ENCODE peak calls at places on chromosomes 1 and 21, in nine cellular contexts. H is stomach, K is suprapubic skin, F is breast epithelium, Q is body of pancreas, L is A549, O is transverse colon, R is ovary, B is sigmoid colon. E is an unnamed sample.

GRCh38 chr1:152517237-152517811 is 3.0 kb downstream of the CRCT1 start:
- DNase-seq in H (no peak), K (no peak), F (no peak), Q (no peak), L (peak; percentile 64), O (no peak), R (no peak), B (no peak), E (no peak)

GRCh38 chr1:153220606-153221303 is 3.4 kb downstream of the PRR9 start:
- DNase-seq in H (no peak), K (no peak), F (no peak), Q (no peak), L (no peak), O (no peak), R (peak; percentile 63), B (no peak), E (no peak)

GRCh38 chr1:150820710-150821521 is 12.9 kb upstream of the CTSK start:
- DNase-seq in H (no peak), K (no peak), F (no peak), Q (no peak), L (no peak), O (no peak), R (no peak), B (no peak), E (no peak)

GRCh38 chr1:155062151-155062686 is 1.3 kb upstream of the EFNA4 start:
- DNase-seq in H (no peak), K (peak; percentile 73), F (no peak), Q (no peak), L (no peak), O (peak; percentile 41), R (peak; percentile 59), B (no peak), E (no peak)

GRCh38 chr1:55893155-55893554 is 678.0 kb upstream of the USP24 start:
- DNase-seq in H (no peak), K (no peak), F (no peak), Q (no peak), L (peak; percentile 8), O (no peak), R (no peak), B (no peak), E (no peak)

GRCh38 chr1:31335007-31335406 is 37.9 kb downstream of the FABP3 start:
- DNase-seq in H (no peak), K (no peak), F (no peak), Q (no peak), L (peak; percentile 7), O (no peak), R (no peak), B (no peak), E (no peak)

GRCh38 chr1:8063298-8064068 is 37.4 kb upstream of the ERRFI1 start:
- DNase-seq in H (no peak), K (no peak), F (no peak), Q (no peak), L (no peak), O (no peak), R (no peak), B (no peak), E (peak; percentile 22)

GRCh38 chr1:222090103-222090502 is 348.2 kb upstream of the DUSP10 start:
- DNase-seq in H (no peak), K (no peak), F (no peak), Q (no peak), L (no peak), O (no peak), R (no peak), B (no peak), E (no peak)

GRCh38 chr1:218336353-218336752 is 8.8 kb upstream of the TGFB2 start:
- DNase-seq in H (no peak), K (no peak), F (no peak), Q (no peak), L (no peak), O (no peak), R (no peak), B (no peak), E (no peak)

GRCh38 chr1:63877021-63877767 is 103.4 kb downstream of the ROR1 start:
- DNase-seq in H (no peak), K (no peak), F (no peak), Q (no peak), L (no peak), O (no peak), R (no peak), B (no peak), E (no peak)

GRCh38 chr1:115976062-115976899 is at the start of gene SLC22A15:
- DNase-seq in H (peak; percentile 69), K (peak; percentile 78), F (peak; percentile 18), Q (peak; percentile 77), L (peak; percentile 15), O (peak; percentile 70), R (peak; percentile 55), B (peak; percentile 74), E (peak; percentile 70)

GRCh38 chr1:153849487-153850185 is 73.1 kb downstream of the GATAD2B start:
- DNase-seq in H (no peak), K (no peak), F (no peak), Q (no peak), L (no peak), O (no peak), R (no peak), B (no peak), E (no peak)

GRCh38 chr1:229087339-229087738 is 183.6 kb upstream of the RAB4A start:
- DNase-seq in H (no peak), K (no peak), F (no peak), Q (no peak), L (no peak), O (no peak), R (no peak), B (no peak), E (no peak)

GRCh38 chr1:148160421-148161251 is 8.6 kb upstream of the NBPF11 start:
- DNase-seq in H (no peak), K (no peak), F (no peak), Q (no peak), L (no peak), O (no peak), R (no peak), B (no peak), E (peak; percentile 29)

GRCh38 chr1:241519308-241520079 is at the start of gene FH:
- DNase-seq in H (peak; percentile 96), K (peak; percentile 97), F (peak; percentile 96), Q (peak; percentile 97), L (peak; percentile 92), O (peak; percentile 96), R (peak; percentile 96), B (peak; percentile 98), E (peak; percentile 96)

GRCh38 chr1:213049232-213049631 is 1.8 kb upstream of the RPS6KC1 start:
- DNase-seq in H (no peak), K (no peak), F (no peak), Q (no peak), L (no peak), O (no peak), R (no peak), B (no peak), E (no peak)

GRCh38 chr1:205739348-205740160 is 10.4 kb downstream of the NUCKS1 start:
- DNase-seq in H (no peak), K (no peak), F (no peak), Q (no peak), L (no peak), O (no peak), R (no peak), B (no peak), E (no peak)

GRCh38 chr21:42988234-42988965 is 14.0 kb downstream of the PKNOX1 start:
- DNase-seq in H (no peak), K (no peak), F (no peak), Q (no peak), L (no peak), O (no peak), R (no peak), B (no peak), E (no peak)

GRCh38 chr1:42456010-42456753 is at the start of the genes PPCS and ZMYND12:
- DNase-seq in H (peak; percentile 93), K (peak; percentile 91), F (peak; percentile 86), Q (peak; percentile 94), L (peak; percentile 62), O (peak; percentile 90), R (peak; percentile 90), B (peak; percentile 92), E (peak; percentile 92)
- TF ChIP-seq POLR2A in H (no peak), K (peak; percentile 79), F (peak; percentile 69), Q (peak; percentile 83), L (peak; percentile 80), O (peak; percentile 88), R (peak; percentile 34), B (peak; percentile 66), E (no peak)

DNA sequence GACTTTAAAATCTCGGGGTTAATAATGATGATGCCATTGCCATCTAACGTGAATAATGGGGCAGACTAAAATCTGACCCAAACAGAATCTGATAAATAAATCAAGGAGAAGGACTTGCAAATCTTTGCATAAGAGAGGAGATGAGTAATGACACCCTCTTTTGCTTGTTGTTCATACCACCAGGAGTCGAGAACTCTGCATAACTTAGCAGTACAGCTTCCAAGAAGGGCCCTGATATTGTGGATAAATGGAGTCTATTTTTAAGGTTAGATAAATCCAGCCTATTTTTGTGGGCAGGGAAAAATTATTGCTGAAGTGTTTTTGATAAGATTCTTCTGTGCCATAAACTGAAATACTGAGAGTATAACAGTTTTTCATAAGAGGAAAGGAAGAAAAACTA is 17.3 kb downstream of the RYR2 start:
- DNase-seq in H (no peak), K (no peak), F (no peak), Q (no peak), L (no peak), O (no peak), R (no peak), B (no peak), E (no peak)
- H3K4me3 ChIP-seq in H (no peak overlapping the region), K (no peak overlapping the region), F (no peak overlapping the region), Q (no peak overlapping the region), L (no peak overlapping the region), O (no peak overlapping the region), R (no peak overlapping the region), B (no peak overlapping the region), E (no peak overlapping the region)

GRCh38 chr1:10687142-10687715 is 109.2 kb downstream of the CASZ1 start:
- DNase-seq in H (peak; percentile 74), K (no peak), F (no peak), Q (peak; percentile 83), L (no peak), O (peak; percentile 76), R (no peak), B (no peak), E (no peak)
- H3K4me1 ChIP-seq in H (peaks cover 100% of the 10 kb centered on the region), K (peaks cover 76% of the 10 kb centered on the region), F (peaks cover 29% of the 10 kb centered on the region), Q (peaks cover 95% of the 10 kb centered on the region), L (peaks cover 6% of the 10 kb centered on the region), O (peaks cover 77% of the 10 kb centered on the region), R (peaks cover 29% of the 10 kb centered on the region), B (peaks cover 100% of the 10 kb centered on the region), E (peaks cover 84% of the 10 kb centered on the region)

GRCh38 chr1:26994772-26995625 is 1.5 kb downstream of the TRNP1 start:
- DNase-seq in H (no peak), K (no peak), F (no peak), Q (no peak), L (no peak), O (no peak), R (no peak), B (no peak), E (no peak)

GRCh38 chr1:26991310-26992116 is 2.0 kb upstream of the TRNP1 start:
- DNase-seq in H (no peak), K (no peak), F (no peak), Q (peak; percentile 30), L (peak; percentile 80), O (no peak), R (no peak), B (no peak), E (no peak)

GRCh38 chr1:26996024-26996423 is 2.5 kb downstream of the TRNP1 start:
- DNase-seq in H (no peak), K (no peak), F (no peak), Q (no peak), L (no peak), O (no peak), R (no peak), B (no peak), E (no peak)

GRCh38 chr1:26994020-26994745 is 691 bp downstream of the TRNP1 start:
- DNase-seq in H (no peak), K (no peak), F (no peak), Q (peak; percentile 50), L (no peak), O (no peak), R (peak; percentile 50), B (no peak), E (peak; percentile 64)

GRCh38 chr1:26993237-26994019 is at the start of gene TRNP1:
- DNase-seq in H (peak; percentile 83), K (no peak), F (peak; percentile 80), Q (peak; percentile 84), L (peak; percentile 77), O (peak; percentile 53), R (peak; percentile 68), B (peak; percentile 85), E (peak; percentile 70)
- TF ChIP-seq POLR2A in H (no peak), K (no peak), F (peak; percentile 57), Q (peak; percentile 91), L (peak; percentile 99), O (peak; percentile 38), R (no peak), B (peak; percentile 71), E (peak; percentile 50)

E was measured in heart left ventricle.